ENCODE peak calls at places on chromosomes 4 and X, in five cellular contexts. Q is MCF 10A; N is H4; P is stimulated activated CD4-positive, alpha-beta T cell treated with anti-CD3 and anti-CD28 coated beads, Interleukin-4, amount 100 ng/mL, for 24 hours; F is PC-3. C is an unnamed sample.

GRCh38 chr4:119300388-119301131 is 21.4 kb downstream of the FABP2 start:
- DNase-seq in F (peak; percentile 93), N (peak; percentile 85), P (peak; percentile 93), Q (peak; percentile 92), C (no peak)

GRCh38 chrX:15789979-15790765 is at the start of gene ZRSR2:
- DNase-seq in Q (peak; percentile 84), P (peak; percentile 87), F (peak; percentile 82), N (peak; percentile 61), C (peak; percentile 23)

GRCh38 chr4:77120888-77121508 is 36.0 kb upstream of the CCNG2 start:
- DNase-seq in F (peak; percentile 3), Q (no peak), P (no peak), N (no peak), C (no peak)

GRCh38 chr4:3295837-3296624 is 3.2 kb downstream of the RGS12 start:
- DNase-seq in P (no peak), F (no peak), N (peak; percentile 2), Q (no peak), C (no peak)

GRCh38 chr4:102535398-102536082 is 34.4 kb downstream of the NFKB1 start:
- DNase-seq in Q (peak; percentile 51), P (no peak), F (peak; percentile 60), N (peak; percentile 55), C (no peak)

GRCh38 chr4:2006956-2007653 is 1.7 kb downstream of the NELFA start:
- DNase-seq in N (no peak), F (no peak), P (no peak), Q (no peak), C (no peak)

GRCh38 chr4:177862541-177863176 is 420.4 kb upstream of the AGA start:
- DNase-seq in F (no peak), Q (no peak), P (no peak), N (no peak), C (no peak)

GRCh38 chrX:144275403-144275802 is 391.5 kb downstream of the UBE2NL start:
- DNase-seq in F (peak; percentile 6), N (no peak), Q (peak; percentile 13), P (no peak), C (no peak)

GRCh38 chr4:176320340-176320975 is 692 bp downstream of the SPCS3 start:
- DNase-seq in Q (peak; percentile 88), F (peak; percentile 72), N (peak; percentile 66), P (peak; percentile 92), C (no peak)

GRCh38 chr4:84917869-84918600 is 48.5 kb downstream of the WDFY3 start:
- DNase-seq in N (no peak), Q (no peak), F (no peak), P (no peak), C (no peak)

C was measured in NCI-H187 treated with DMSO at 0.1 percent for 48 hours.